ENCODE peak calls at places on chromosome 1, in six cellular contexts. One of them, this sample, is unnamed.

GRCh38 chr1:109895720-109896504 is 14.7 kb upstream of the CSF1 start:
- DNase-seq in skeletal muscle cell: no peak
- DNase-seq in HEK293T: no peak
- DNase-seq in erythroblast: peak; percentile 38
- DNase-seq in HAP-1: no peak
- DNase-seq in activated T-helper 2 cell treated with anti-CD3 and anti-CD28 coated beads, Interferon-gamma antibody, Interleukin-2, Interleukin-4, amounts not matched to agents 10 μg/mL and 5 μg/mL and 100 μg/mL, durations not matched to agents 14 hours and 24 hours and 36 hours: no peak
- DNase-seq in this sample: no peak

GRCh38 chr1:26023826-26024225 is 2.3 kb downstream of the EXTL1 start:
- DNase-seq in HAP-1: no peak
- DNase-seq in erythroblast: no peak
- DNase-seq in activated T-helper 2 cell treated with anti-CD3 and anti-CD28 coated beads, Interferon-gamma antibody, Interleukin-2, Interleukin-4, amounts not matched to agents 10 μg/mL and 5 μg/mL and 100 μg/mL, durations not matched to agents 14 hours and 24 hours and 36 hours: no peak
- DNase-seq in HEK293T: no peak
- DNase-seq in skeletal muscle cell: no peak
- DNase-seq in this sample: no peak

GRCh38 chr1:35047188-35047858 is 15.6 kb upstream of the ZMYM6 start:
- DNase-seq in HAP-1: no peak
- DNase-seq in erythroblast: no peak
- DNase-seq in HEK293T: no peak
- DNase-seq in skeletal muscle cell: peak; percentile 77
- DNase-seq in activated T-helper 2 cell treated with anti-CD3 and anti-CD28 coated beads, Interferon-gamma antibody, Interleukin-2, Interleukin-4, amounts not matched to agents 10 μg/mL and 5 μg/mL and 100 μg/mL, durations not matched to agents 14 hours and 24 hours and 36 hours: no peak
- DNase-seq in this sample: no peak

GRCh38 chr1:15885701-15886612 is 38.5 kb downstream of the SPEN start:
- DNase-seq in HEK293T: peak; percentile 85
- DNase-seq in erythroblast: peak; percentile 94
- DNase-seq in skeletal muscle cell: peak; percentile 89
- DNase-seq in activated T-helper 2 cell treated with anti-CD3 and anti-CD28 coated beads, Interferon-gamma antibody, Interleukin-2, Interleukin-4, amounts not matched to agents 10 μg/mL and 5 μg/mL and 100 μg/mL, durations not matched to agents 14 hours and 24 hours and 36 hours: no peak
- DNase-seq in HAP-1: peak; percentile 92
- DNase-seq in this sample: peak; percentile 96

GRCh38 chr1:166852918-166853317 is 13.6 kb downstream of the POGK start:
- DNase-seq in HAP-1: no peak
- DNase-seq in HEK293T: no peak
- DNase-seq in activated T-helper 2 cell treated with anti-CD3 and anti-CD28 coated beads, Interferon-gamma antibody, Interleukin-2, Interleukin-4, amounts not matched to agents 10 μg/mL and 5 μg/mL and 100 μg/mL, durations not matched to agents 14 hours and 24 hours and 36 hours: no peak
- DNase-seq in erythroblast: no peak
- DNase-seq in skeletal muscle cell: no peak
- DNase-seq in this sample: no peak

GRCh38 chr1:21955058-21955457 is 17.9 kb upstream of the HSPG2 start:
- DNase-seq in activated T-helper 2 cell treated with anti-CD3 and anti-CD28 coated beads, Interferon-gamma antibody, Interleukin-2, Interleukin-4, amounts not matched to agents 10 μg/mL and 5 μg/mL and 100 μg/mL, durations not matched to agents 14 hours and 24 hours and 36 hours: no peak
- DNase-seq in erythroblast: no peak
- DNase-seq in skeletal muscle cell: no peak
- DNase-seq in HEK293T: no peak
- DNase-seq in HAP-1: no peak
- DNase-seq in this sample: no peak

GRCh38 chr1:45306319-45306718 is 20.4 kb upstream of the HPDL start:
- DNase-seq in activated T-helper 2 cell treated with anti-CD3 and anti-CD28 coated beads, Interferon-gamma antibody, Interleukin-2, Interleukin-4, amounts not matched to agents 10 μg/mL and 5 μg/mL and 100 μg/mL, durations not matched to agents 14 hours and 24 hours and 36 hours: peak; percentile 12
- DNase-seq in skeletal muscle cell: peak; percentile 16
- DNase-seq in HAP-1: no peak
- DNase-seq in HEK293T: no peak
- DNase-seq in erythroblast: no peak
- DNase-seq in this sample: no peak

GRCh38 chr1:227321035-227321434 is 2.7 kb upstream of the CDC42BPA start:
- DNase-seq in erythroblast: no peak
- DNase-seq in HEK293T: no peak
- DNase-seq in skeletal muscle cell: no peak
- DNase-seq in activated T-helper 2 cell treated with anti-CD3 and anti-CD28 coated beads, Interferon-gamma antibody, Interleukin-2, Interleukin-4, amounts not matched to agents 10 μg/mL and 5 μg/mL and 100 μg/mL, durations not matched to agents 14 hours and 24 hours and 36 hours: no peak
- DNase-seq in HAP-1: no peak
- DNase-seq in this sample: no peak

GRCh38 chr1:34529935-34530859 is 224.7 kb upstream of the GJB5 start:
- DNase-seq in HEK293T: no peak
- DNase-seq in skeletal muscle cell: no peak
- DNase-seq in HAP-1: no peak
- DNase-seq in activated T-helper 2 cell treated with anti-CD3 and anti-CD28 coated beads, Interferon-gamma antibody, Interleukin-2, Interleukin-4, amounts not matched to agents 10 μg/mL and 5 μg/mL and 100 μg/mL, durations not matched to agents 14 hours and 24 hours and 36 hours: no peak
- DNase-seq in erythroblast: no peak
- DNase-seq in this sample: no peak

GRCh38 chr1:53129891-53130597 is 12.4 kb downstream of the SLC1A7 start:
- DNase-seq in HEK293T: no peak
- DNase-seq in activated T-helper 2 cell treated with anti-CD3 and anti-CD28 coated beads, Interferon-gamma antibody, Interleukin-2, Interleukin-4, amounts not matched to agents 10 μg/mL and 5 μg/mL and 100 μg/mL, durations not matched to agents 14 hours and 24 hours and 36 hours: no peak
- DNase-seq in erythroblast: no peak
- DNase-seq in HAP-1: no peak
- DNase-seq in skeletal muscle cell: no peak
- DNase-seq in this sample: no peak

GRCh38 chr1:40856656-40857302 is 5.4 kb downstream of the CITED4 start:
- DNase-seq in HAP-1: no peak
- DNase-seq in erythroblast: no peak
- DNase-seq in activated T-helper 2 cell treated with anti-CD3 and anti-CD28 coated beads, Interferon-gamma antibody, Interleukin-2, Interleukin-4, amounts not matched to agents 10 μg/mL and 5 μg/mL and 100 μg/mL, durations not matched to agents 14 hours and 24 hours and 36 hours: no peak
- DNase-seq in HEK293T: no peak
- DNase-seq in skeletal muscle cell: no peak
- DNase-seq in this sample: no peak

GRCh38 chr1:192878249-192878648 is 69.4 kb downstream of the RGS2 start:
- DNase-seq in HEK293T: no peak
- DNase-seq in activated T-helper 2 cell treated with anti-CD3 and anti-CD28 coated beads, Interferon-gamma antibody, Interleukin-2, Interleukin-4, amounts not matched to agents 10 μg/mL and 5 μg/mL and 100 μg/mL, durations not matched to agents 14 hours and 24 hours and 36 hours: no peak
- DNase-seq in HAP-1: no peak
- DNase-seq in skeletal muscle cell: peak; percentile 78
- DNase-seq in erythroblast: no peak
- DNase-seq in this sample: no peak

GRCh38 chr1:158199840-158200239 is 19.1 kb downstream of the CD1D start:
- DNase-seq in HEK293T: no peak
- DNase-seq in activated T-helper 2 cell treated with anti-CD3 and anti-CD28 coated beads, Interferon-gamma antibody, Interleukin-2, Interleukin-4, amounts not matched to agents 10 μg/mL and 5 μg/mL and 100 μg/mL, durations not matched to agents 14 hours and 24 hours and 36 hours: no peak
- DNase-seq in erythroblast: peak; percentile 13
- DNase-seq in HAP-1: no peak
- DNase-seq in skeletal muscle cell: peak; percentile 6
- DNase-seq in this sample: no peak

GRCh38 chr1:18299441-18300338 is 181.0 kb upstream of the KLHDC7A start:
- DNase-seq in HEK293T: peak; percentile 56
- DNase-seq in activated T-helper 2 cell treated with anti-CD3 and anti-CD28 coated beads, Interferon-gamma antibody, Interleukin-2, Interleukin-4, amounts not matched to agents 10 μg/mL and 5 μg/mL and 100 μg/mL, durations not matched to agents 14 hours and 24 hours and 36 hours: no peak
- DNase-seq in erythroblast: peak; percentile 29
- DNase-seq in skeletal muscle cell: no peak
- DNase-seq in HAP-1: no peak
- DNase-seq in this sample: no peak

GRCh38 chr1:151540982-151541377 is 871 bp downstream of the TUFT1 start:
- DNase-seq in HAP-1: peak; percentile 10
- DNase-seq in activated T-helper 2 cell treated with anti-CD3 and anti-CD28 coated beads, Interferon-gamma antibody, Interleukin-2, Interleukin-4, amounts not matched to agents 10 μg/mL and 5 μg/mL and 100 μg/mL, durations not matched to agents 14 hours and 24 hours and 36 hours: no peak
- DNase-seq in HEK293T: peak; percentile 42
- DNase-seq in skeletal muscle cell: no peak
- DNase-seq in erythroblast: peak; percentile 58
- DNase-seq in this sample: no peak

GRCh38 chr1:46449223-46450159 is 40.1 kb upstream of the DMBX1 start:
- DNase-seq in HAP-1: no peak
- DNase-seq in erythroblast: peak; percentile 15
- DNase-seq in HEK293T: no peak
- DNase-seq in skeletal muscle cell: no peak
- DNase-seq in activated T-helper 2 cell treated with anti-CD3 and anti-CD28 coated beads, Interferon-gamma antibody, Interleukin-2, Interleukin-4, amounts not matched to agents 10 μg/mL and 5 μg/mL and 100 μg/mL, durations not matched to agents 14 hours and 24 hours and 36 hours: no peak
- DNase-seq in this sample: no peak

GRCh38 chr1:154478013-154478412 is 24.0 kb upstream of the TDRD10 start:
- DNase-seq in erythroblast: no peak
- DNase-seq in HAP-1: no peak
- DNase-seq in activated T-helper 2 cell treated with anti-CD3 and anti-CD28 coated beads, Interferon-gamma antibody, Interleukin-2, Interleukin-4, amounts not matched to agents 10 μg/mL and 5 μg/mL and 100 μg/mL, durations not matched to agents 14 hours and 24 hours and 36 hours: no peak
- DNase-seq in skeletal muscle cell: no peak
- DNase-seq in HEK293T: no peak
- DNase-seq in this sample: no peak

GRCh38 chr1:193285626-193286025 is 99.2 kb upstream of the B3GALT2 start:
- DNase-seq in HAP-1: no peak
- DNase-seq in skeletal muscle cell: no peak
- DNase-seq in HEK293T: no peak
- DNase-seq in erythroblast: no peak
- DNase-seq in activated T-helper 2 cell treated with anti-CD3 and anti-CD28 coated beads, Interferon-gamma antibody, Interleukin-2, Interleukin-4, amounts not matched to agents 10 μg/mL and 5 μg/mL and 100 μg/mL, durations not matched to agents 14 hours and 24 hours and 36 hours: no peak
- DNase-seq in this sample: no peak

GRCh38 chr1:29033829-29034466 is 89.8 kb downstream of the TMEM200B start:
- DNase-seq in HAP-1: peak; percentile 67
- DNase-seq in activated T-helper 2 cell treated with anti-CD3 and anti-CD28 coated beads, Interferon-gamma antibody, Interleukin-2, Interleukin-4, amounts not matched to agents 10 μg/mL and 5 μg/mL and 100 μg/mL, durations not matched to agents 14 hours and 24 hours and 36 hours: no peak
- DNase-seq in HEK293T: peak; percentile 67
- DNase-seq in skeletal muscle cell: no peak
- DNase-seq in erythroblast: peak; percentile 77
- DNase-seq in this sample: no peak

GRCh38 chr1:201184734-201185453 is 5.7 kb upstream of the IGFN1 start:
- DNase-seq in erythroblast: peak; percentile 32
- DNase-seq in HEK293T: peak; percentile 63
- DNase-seq in HAP-1: peak; percentile 41
- DNase-seq in activated T-helper 2 cell treated with anti-CD3 and anti-CD28 coated beads, Interferon-gamma antibody, Interleukin-2, Interleukin-4, amounts not matched to agents 10 μg/mL and 5 μg/mL and 100 μg/mL, durations not matched to agents 14 hours and 24 hours and 36 hours: no peak
- DNase-seq in skeletal muscle cell: peak; percentile 61
- DNase-seq in this sample: no peak

GRCh38 chr1:5990913-5991783 is 1.1 kb downstream of the NPHP4 start:
- DNase-seq in HEK293T: peak; percentile 58
- DNase-seq in erythroblast: no peak
- DNase-seq in HAP-1: peak; percentile 22
- DNase-seq in activated T-helper 2 cell treated with anti-CD3 and anti-CD28 coated beads, Interferon-gamma antibody, Interleukin-2, Interleukin-4, amounts not matched to agents 10 μg/mL and 5 μg/mL and 100 μg/mL, durations not matched to agents 14 hours and 24 hours and 36 hours: peak; percentile 34
- DNase-seq in skeletal muscle cell: no peak
- DNase-seq in this sample: no peak

GRCh38 chr1:203463469-203464062 is 12.0 kb upstream of the PRELP start:
- DNase-seq in HEK293T: no peak
- DNase-seq in activated T-helper 2 cell treated with anti-CD3 and anti-CD28 coated beads, Interferon-gamma antibody, Interleukin-2, Interleukin-4, amounts not matched to agents 10 μg/mL and 5 μg/mL and 100 μg/mL, durations not matched to agents 14 hours and 24 hours and 36 hours: no peak
- DNase-seq in erythroblast: no peak
- DNase-seq in skeletal muscle cell: no peak
- DNase-seq in HAP-1: no peak
- DNase-seq in this sample: no peak

GRCh38 chr1:175884369-175884768 is 141.0 kb upstream of the TNR start:
- DNase-seq in skeletal muscle cell: no peak
- DNase-seq in erythroblast: no peak
- DNase-seq in HAP-1: no peak
- DNase-seq in HEK293T: no peak
- DNase-seq in activated T-helper 2 cell treated with anti-CD3 and anti-CD28 coated beads, Interferon-gamma antibody, Interleukin-2, Interleukin-4, amounts not matched to agents 10 μg/mL and 5 μg/mL and 100 μg/mL, durations not matched to agents 14 hours and 24 hours and 36 hours: no peak
- DNase-seq in this sample: no peak

GRCh38 chr1:51578383-51579109 is 38.3 kb upstream of the OSBPL9 start:
- DNase-seq in HEK293T: no peak
- DNase-seq in skeletal muscle cell: no peak
- DNase-seq in erythroblast: no peak
- DNase-seq in activated T-helper 2 cell treated with anti-CD3 and anti-CD28 coated beads, Interferon-gamma antibody, Interleukin-2, Interleukin-4, amounts not matched to agents 10 μg/mL and 5 μg/mL and 100 μg/mL, durations not matched to agents 14 hours and 24 hours and 36 hours: no peak
- DNase-seq in HAP-1: no peak
- DNase-seq in this sample: no peak

GRCh38 chr1:40838980-40839942 is 22.9 kb downstream of the CITED4 start:
- DNase-seq in HEK293T: no peak
- DNase-seq in HAP-1: no peak
- DNase-seq in skeletal muscle cell: no peak
- DNase-seq in activated T-helper 2 cell treated with anti-CD3 and anti-CD28 coated beads, Interferon-gamma antibody, Interleukin-2, Interleukin-4, amounts not matched to agents 10 μg/mL and 5 μg/mL and 100 μg/mL, durations not matched to agents 14 hours and 24 hours and 36 hours: no peak
- DNase-seq in erythroblast: no peak
- DNase-seq in this sample: no peak

GRCh38 chr1:57146100-57146499 is 180.3 kb upstream of the C8B start:
- DNase-seq in HAP-1: no peak
- DNase-seq in erythroblast: no peak
- DNase-seq in activated T-helper 2 cell treated with anti-CD3 and anti-CD28 coated beads, Interferon-gamma antibody, Interleukin-2, Interleukin-4, amounts not matched to agents 10 μg/mL and 5 μg/mL and 100 μg/mL, durations not matched to agents 14 hours and 24 hours and 36 hours: no peak
- DNase-seq in HEK293T: no peak
- DNase-seq in skeletal muscle cell: peak; percentile 43
- DNase-seq in this sample: no peak

GRCh38 chr1:171196351-171196750 is 11.3 kb downstream of the FMO2 start:
- DNase-seq in HEK293T: no peak
- DNase-seq in HAP-1: no peak
- DNase-seq in skeletal muscle cell: no peak
- DNase-seq in erythroblast: no peak
- DNase-seq in activated T-helper 2 cell treated with anti-CD3 and anti-CD28 coated beads, Interferon-gamma antibody, Interleukin-2, Interleukin-4, amounts not matched to agents 10 μg/mL and 5 μg/mL and 100 μg/mL, durations not matched to agents 14 hours and 24 hours and 36 hours: no peak
- DNase-seq in this sample: no peak

GRCh38 chr1:73463848-73464247 is 734.1 kb downstream of the LRRIQ3 start:
- DNase-seq in erythroblast: no peak
- DNase-seq in activated T-helper 2 cell treated with anti-CD3 and anti-CD28 coated beads, Interferon-gamma antibody, Interleukin-2, Interleukin-4, amounts not matched to agents 10 μg/mL and 5 μg/mL and 100 μg/mL, durations not matched to agents 14 hours and 24 hours and 36 hours: no peak
- DNase-seq in HAP-1: no peak
- DNase-seq in HEK293T: no peak
- DNase-seq in skeletal muscle cell: no peak
- DNase-seq in this sample: no peak

GRCh38 chr1:185376288-185376687 is 59.2 kb upstream of the IVNS1ABP start:
- DNase-seq in skeletal muscle cell: no peak
- DNase-seq in activated T-helper 2 cell treated with anti-CD3 and anti-CD28 coated beads, Interferon-gamma antibody, Interleukin-2, Interleukin-4, amounts not matched to agents 10 μg/mL and 5 μg/mL and 100 μg/mL, durations not matched to agents 14 hours and 24 hours and 36 hours: no peak
- DNase-seq in erythroblast: no peak
- DNase-seq in HAP-1: no peak
- DNase-seq in HEK293T: no peak
- DNase-seq in this sample: no peak

GRCh38 chr1:78713249-78713648 is 63.6 kb downstream of the IFI44 start:
- DNase-seq in skeletal muscle cell: no peak
- DNase-seq in activated T-helper 2 cell treated with anti-CD3 and anti-CD28 coated beads, Interferon-gamma antibody, Interleukin-2, Interleukin-4, amounts not matched to agents 10 μg/mL and 5 μg/mL and 100 μg/mL, durations not matched to agents 14 hours and 24 hours and 36 hours: no peak
- DNase-seq in erythroblast: no peak
- DNase-seq in HAP-1: no peak
- DNase-seq in HEK293T: no peak
- DNase-seq in this sample: no peak

GRCh38 chr1:64171797-64172281 is 31.6 kb upstream of the UBE2U start:
- DNase-seq in activated T-helper 2 cell treated with anti-CD3 and anti-CD28 coated beads, Interferon-gamma antibody, Interleukin-2, Interleukin-4, amounts not matched to agents 10 μg/mL and 5 μg/mL and 100 μg/mL, durations not matched to agents 14 hours and 24 hours and 36 hours: no peak
- DNase-seq in HEK293T: no peak
- DNase-seq in skeletal muscle cell: peak; percentile 45
- DNase-seq in erythroblast: no peak
- DNase-seq in HAP-1: no peak
- DNase-seq in this sample: no peak

GRCh38 chr1:108719654-108720435 is 7.1 kb downstream of the FNDC7 start:
- DNase-seq in skeletal muscle cell: peak; percentile 72
- DNase-seq in erythroblast: no peak
- DNase-seq in HAP-1: no peak
- DNase-seq in HEK293T: no peak
- DNase-seq in activated T-helper 2 cell treated with anti-CD3 and anti-CD28 coated beads, Interferon-gamma antibody, Interleukin-2, Interleukin-4, amounts not matched to agents 10 μg/mL and 5 μg/mL and 100 μg/mL, durations not matched to agents 14 hours and 24 hours and 36 hours: no peak
- DNase-seq in this sample: no peak

GRCh38 chr1:214604543-214604942 is 1.5 kb downstream of the CENPF start:
- DNase-seq in HEK293T: no peak
- DNase-seq in skeletal muscle cell: no peak
- DNase-seq in HAP-1: peak; percentile 39
- DNase-seq in erythroblast: no peak
- DNase-seq in activated T-helper 2 cell treated with anti-CD3 and anti-CD28 coated beads, Interferon-gamma antibody, Interleukin-2, Interleukin-4, amounts not matched to agents 10 μg/mL and 5 μg/mL and 100 μg/mL, durations not matched to agents 14 hours and 24 hours and 36 hours: no peak
- DNase-seq in this sample: no peak

GRCh38 chr1:182715531-182715930 is 31.1 kb upstream of the RGS8 start:
- DNase-seq in HAP-1: no peak
- DNase-seq in erythroblast: no peak
- DNase-seq in activated T-helper 2 cell treated with anti-CD3 and anti-CD28 coated beads, Interferon-gamma antibody, Interleukin-2, Interleukin-4, amounts not matched to agents 10 μg/mL and 5 μg/mL and 100 μg/mL, durations not matched to agents 14 hours and 24 hours and 36 hours: no peak
- DNase-seq in HEK293T: no peak
- DNase-seq in skeletal muscle cell: no peak
- DNase-seq in this sample: no peak

GRCh38 chr1:153778051-153778823 is 3.0 kb downstream of the SLC27A3 start:
- DNase-seq in activated T-helper 2 cell treated with anti-CD3 and anti-CD28 coated beads, Interferon-gamma antibody, Interleukin-2, Interleukin-4, amounts not matched to agents 10 μg/mL and 5 μg/mL and 100 μg/mL, durations not matched to agents 14 hours and 24 hours and 36 hours: no peak
- DNase-seq in HAP-1: no peak
- DNase-seq in erythroblast: no peak
- DNase-seq in skeletal muscle cell: no peak
- DNase-seq in HEK293T: no peak
- DNase-seq in this sample: no peak

GRCh38 chr1:25834894-25835293 is 15.1 kb downstream of the MTFR1L start:
- DNase-seq in skeletal muscle cell: no peak
- DNase-seq in erythroblast: no peak
- DNase-seq in HEK293T: no peak
- DNase-seq in HAP-1: no peak
- DNase-seq in activated T-helper 2 cell treated with anti-CD3 and anti-CD28 coated beads, Interferon-gamma antibody, Interleukin-2, Interleukin-4, amounts not matched to agents 10 μg/mL and 5 μg/mL and 100 μg/mL, durations not matched to agents 14 hours and 24 hours and 36 hours: no peak
- DNase-seq in this sample: no peak

GRCh38 chr1:201791775-201792166 is 37.2 kb upstream of the IPO9 start:
- DNase-seq in skeletal muscle cell: peak; percentile 75
- DNase-seq in activated T-helper 2 cell treated with anti-CD3 and anti-CD28 coated beads, Interferon-gamma antibody, Interleukin-2, Interleukin-4, amounts not matched to agents 10 μg/mL and 5 μg/mL and 100 μg/mL, durations not matched to agents 14 hours and 24 hours and 36 hours: no peak
- DNase-seq in erythroblast: no peak
- DNase-seq in HAP-1: no peak
- DNase-seq in HEK293T: no peak
- DNase-seq in this sample: peak; percentile 68

GRCh38 chr1:201396859-201397464 is 2.2 kb downstream of the LAD1 start:
- DNase-seq in activated T-helper 2 cell treated with anti-CD3 and anti-CD28 coated beads, Interferon-gamma antibody, Interleukin-2, Interleukin-4, amounts not matched to agents 10 μg/mL and 5 μg/mL and 100 μg/mL, durations not matched to agents 14 hours and 24 hours and 36 hours: no peak
- DNase-seq in erythroblast: no peak
- DNase-seq in HAP-1: no peak
- DNase-seq in skeletal muscle cell: peak; percentile 54
- DNase-seq in HEK293T: no peak
- DNase-seq in this sample: no peak